ENCODE peak calls at places on chromosomes 11 and 22, in six cellular contexts. One of them, this sample, is unnamed.

GRCh38 chr11:101915811-101916291 is 471 bp downstream of the ANGPTL5 start:
- DNase-seq in GM13976: peak
- DNase-seq in heart left ventricle: no peak
- DNase-seq in ecto neural progenitor cell: no peak
- DNase-seq in neuronal stem cell: no peak
- DNase-seq in activated CD4-positive, alpha-beta T cell treated with anti-CD3 and anti-CD28 coated beads for 48 hours: no peak
- DNase-seq in this sample: peak

GRCh38 chr11:102603091-102603490 is 22.0 kb downstream of the MMP20 start:
- DNase-seq in neuronal stem cell: no peak
- DNase-seq in heart left ventricle: no peak
- DNase-seq in ecto neural progenitor cell: no peak
- DNase-seq in GM13976: no peak
- DNase-seq in activated CD4-positive, alpha-beta T cell treated with anti-CD3 and anti-CD28 coated beads for 48 hours: no peak
- DNase-seq in this sample: no peak

GRCh38 chr11:46238078-46238966 is 39.1 kb upstream of the CREB3L1 start:
- DNase-seq in activated CD4-positive, alpha-beta T cell treated with anti-CD3 and anti-CD28 coated beads for 48 hours: peak
- DNase-seq in heart left ventricle: peak
- DNase-seq in neuronal stem cell: peak
- DNase-seq in GM13976: peak
- DNase-seq in ecto neural progenitor cell: no peak
- DNase-seq in this sample: peak

GRCh38 chr22:44366372-44367310 is 53.9 kb upstream of the SHISAL1 start:
- DNase-seq in heart left ventricle: peak
- DNase-seq in ecto neural progenitor cell: no peak
- DNase-seq in neuronal stem cell: no peak
- DNase-seq in activated CD4-positive, alpha-beta T cell treated with anti-CD3 and anti-CD28 coated beads for 48 hours: no peak
- DNase-seq in GM13976: no peak
- DNase-seq in this sample: no peak

GRCh38 chr11:2747236-2748015 is 47.6 kb upstream of the KCNQ1OT1 start:
- DNase-seq in heart left ventricle: peak
- DNase-seq in activated CD4-positive, alpha-beta T cell treated with anti-CD3 and anti-CD28 coated beads for 48 hours: no peak
- DNase-seq in ecto neural progenitor cell: no peak
- DNase-seq in neuronal stem cell: no peak
- DNase-seq in GM13976: no peak
- DNase-seq in this sample: no peak

GRCh38 chr11:118382954-118383353 is 18.5 kb upstream of the ATP5MG start:
- DNase-seq in GM13976: no peak
- DNase-seq in neuronal stem cell: no peak
- DNase-seq in ecto neural progenitor cell: no peak
- DNase-seq in heart left ventricle: no peak
- DNase-seq in activated CD4-positive, alpha-beta T cell treated with anti-CD3 and anti-CD28 coated beads for 48 hours: no peak
- DNase-seq in this sample: no peak

GRCh38 chr11:93477684-93478234 is 65.4 kb downstream of the SMCO4 start:
- DNase-seq in heart left ventricle: no peak
- DNase-seq in GM13976: no peak
- DNase-seq in neuronal stem cell: peak
- DNase-seq in activated CD4-positive, alpha-beta T cell treated with anti-CD3 and anti-CD28 coated beads for 48 hours: no peak
- DNase-seq in ecto neural progenitor cell: no peak
- DNase-seq in this sample: no peak

GRCh38 chr11:121575250-121575962 is 122.6 kb upstream of the SORL1-AS1 start:
- DNase-seq in activated CD4-positive, alpha-beta T cell treated with anti-CD3 and anti-CD28 coated beads for 48 hours: no peak
- DNase-seq in heart left ventricle: peak
- DNase-seq in ecto neural progenitor cell: no peak
- DNase-seq in neuronal stem cell: no peak
- DNase-seq in GM13976: no peak
- DNase-seq in this sample: peak

GRCh38 chr11:66868726-66869291 is 11.9 kb downstream of the LRFN4 start:
- DNase-seq in ecto neural progenitor cell: peak
- DNase-seq in GM13976: peak
- DNase-seq in activated CD4-positive, alpha-beta T cell treated with anti-CD3 and anti-CD28 coated beads for 48 hours: peak
- DNase-seq in neuronal stem cell: peak
- DNase-seq in heart left ventricle: no peak
- DNase-seq in this sample: peak

GRCh38 chr11:65588199-65589054 is 7.2 kb downstream of the KCNK7 start:
- DNase-seq in heart left ventricle: peak
- DNase-seq in GM13976: peak
- DNase-seq in neuronal stem cell: no peak
- DNase-seq in activated CD4-positive, alpha-beta T cell treated with anti-CD3 and anti-CD28 coated beads for 48 hours: peak
- DNase-seq in ecto neural progenitor cell: no peak
- DNase-seq in this sample: peak

GRCh38 chr11:113237261-113237660 is 77.1 kb upstream of the TTC12 start:
- DNase-seq in ecto neural progenitor cell: no peak
- DNase-seq in GM13976: no peak
- DNase-seq in heart left ventricle: no peak
- DNase-seq in neuronal stem cell: no peak
- DNase-seq in activated CD4-positive, alpha-beta T cell treated with anti-CD3 and anti-CD28 coated beads for 48 hours: no peak
- DNase-seq in this sample: no peak

GRCh38 chr11:116515666-116516184 is 257.1 kb downstream of the BUD13 start:
- DNase-seq in heart left ventricle: no peak
- DNase-seq in activated CD4-positive, alpha-beta T cell treated with anti-CD3 and anti-CD28 coated beads for 48 hours: no peak
- DNase-seq in GM13976: no peak
- DNase-seq in ecto neural progenitor cell: peak
- DNase-seq in neuronal stem cell: no peak
- DNase-seq in this sample: no peak

GRCh38 chr11:71990721-71991120 is 8.0 kb upstream of the IL18BP start:
- DNase-seq in GM13976: no peak
- DNase-seq in heart left ventricle: no peak
- DNase-seq in ecto neural progenitor cell: no peak
- DNase-seq in neuronal stem cell: no peak
- DNase-seq in activated CD4-positive, alpha-beta T cell treated with anti-CD3 and anti-CD28 coated beads for 48 hours: no peak
- DNase-seq in this sample: no peak

GRCh38 chr11:112165049-112165448 is 1.2 kb upstream of the IL18 start:
- DNase-seq in heart left ventricle: no peak
- DNase-seq in ecto neural progenitor cell: no peak
- DNase-seq in activated CD4-positive, alpha-beta T cell treated with anti-CD3 and anti-CD28 coated beads for 48 hours: no peak
- DNase-seq in GM13976: no peak
- DNase-seq in neuronal stem cell: no peak
- DNase-seq in this sample: no peak

GRCh38 chr11:69044111-69045013 is 4.4 kb upstream of the TPCN2 start:
- DNase-seq in activated CD4-positive, alpha-beta T cell treated with anti-CD3 and anti-CD28 coated beads for 48 hours: peak
- DNase-seq in GM13976: no peak
- DNase-seq in ecto neural progenitor cell: peak
- DNase-seq in heart left ventricle: peak
- DNase-seq in neuronal stem cell: peak
- DNase-seq in this sample: no peak

GRCh38 chr11:112106070-112106469 is 19.4 kb downstream of the SDHD start:
- DNase-seq in neuronal stem cell: no peak
- DNase-seq in ecto neural progenitor cell: no peak
- DNase-seq in activated CD4-positive, alpha-beta T cell treated with anti-CD3 and anti-CD28 coated beads for 48 hours: no peak
- DNase-seq in GM13976: no peak
- DNase-seq in heart left ventricle: no peak
- DNase-seq in this sample: no peak

GRCh38 chr11:130217133-130217631 is 57.6 kb downstream of the ST14 start:
- DNase-seq in ecto neural progenitor cell: no peak
- DNase-seq in activated CD4-positive, alpha-beta T cell treated with anti-CD3 and anti-CD28 coated beads for 48 hours: no peak
- DNase-seq in GM13976: no peak
- DNase-seq in heart left ventricle: no peak
- DNase-seq in neuronal stem cell: no peak
- DNase-seq in this sample: no peak

GRCh38 chr22:38272373-38273134 is at the start of gene TMEM184B:
- DNase-seq in activated CD4-positive, alpha-beta T cell treated with anti-CD3 and anti-CD28 coated beads for 48 hours: peak
- DNase-seq in ecto neural progenitor cell: peak
- DNase-seq in neuronal stem cell: peak
- DNase-seq in GM13976: peak
- DNase-seq in heart left ventricle: peak
- DNase-seq in this sample: peak

GRCh38 chr11:91433284-91434010 is 791.2 kb upstream of the FAT3 start:
- DNase-seq in activated CD4-positive, alpha-beta T cell treated with anti-CD3 and anti-CD28 coated beads for 48 hours: no peak
- DNase-seq in GM13976: no peak
- DNase-seq in heart left ventricle: no peak
- DNase-seq in ecto neural progenitor cell: no peak
- DNase-seq in neuronal stem cell: no peak
- DNase-seq in this sample: no peak

GRCh38 chr11:93033093-93033492 is 63.6 kb downstream of the MTNR1B start:
- DNase-seq in GM13976: no peak
- DNase-seq in ecto neural progenitor cell: no peak
- DNase-seq in heart left ventricle: no peak
- DNase-seq in neuronal stem cell: no peak
- DNase-seq in activated CD4-positive, alpha-beta T cell treated with anti-CD3 and anti-CD28 coated beads for 48 hours: no peak
- DNase-seq in this sample: no peak

GRCh38 chr11:39786281-39786680 is 1673.2 kb downstream of the LRRC4C start:
- DNase-seq in GM13976: no peak
- DNase-seq in ecto neural progenitor cell: no peak
- DNase-seq in heart left ventricle: no peak
- DNase-seq in neuronal stem cell: no peak
- DNase-seq in activated CD4-positive, alpha-beta T cell treated with anti-CD3 and anti-CD28 coated beads for 48 hours: no peak
- DNase-seq in this sample: no peak

GRCh38 chr11:92528051-92528450 is 303.4 kb downstream of the FAT3 start:
- DNase-seq in activated CD4-positive, alpha-beta T cell treated with anti-CD3 and anti-CD28 coated beads for 48 hours: no peak
- DNase-seq in ecto neural progenitor cell: no peak
- DNase-seq in heart left ventricle: no peak
- DNase-seq in GM13976: no peak
- DNase-seq in neuronal stem cell: no peak
- DNase-seq in this sample: no peak

GRCh38 chr11:47532597-47533213 is 20.2 kb downstream of the CELF1 start:
- DNase-seq in ecto neural progenitor cell: no peak
- DNase-seq in activated CD4-positive, alpha-beta T cell treated with anti-CD3 and anti-CD28 coated beads for 48 hours: no peak
- DNase-seq in neuronal stem cell: no peak
- DNase-seq in GM13976: no peak
- DNase-seq in heart left ventricle: no peak
- DNase-seq in this sample: no peak

This sample was measured in GM06990.